ENCODE peak calls at places on chromosomes 7 and 10, in six cellular contexts. I is tibial artery, Y is lung, B is AG04450, F is colonic mucosa, T is upper lobe of right lung. Z is an unnamed sample.

GRCh38 chr7:11297226-11297625 is 323.6 kb downstream of the PHF14 start:
- DNase-seq in I (no peak), Y (no peak), B (no peak), F (no peak), T (no peak), Z (no peak)

GRCh38 chr7:149238051-149238450 is 1.4 kb upstream of the ZNF212 start:
- DNase-seq in I (no peak), Y (no peak), B (no peak), F (no peak), T (no peak), Z (no peak)

GRCh38 chr7:85928500-85928899 is 715.2 kb upstream of the GRM3 start:
- DNase-seq in I (no peak), Y (no peak), B (no peak), F (no peak), T (no peak), Z (no peak)

GRCh38 chr7:100825215-100825671 is 2.1 kb downstream of the EPHB4 start:
- DNase-seq in I (no peak), Y (no peak), B (no peak), F (peak; percentile 51), T (no peak), Z (no peak)

GRCh38 chr7:140640727-140641531 is at the start of gene DENND2A:
- DNase-seq in I (peak; percentile 73), Y (no peak), B (peak; percentile 69), F (peak; percentile 70), T (peak; percentile 75), Z (peak; percentile 86)

GRCh38 chr10:71090801-71091200 is 121.6 kb upstream of the UNC5B start:
- DNase-seq in I (peak; percentile 52), Y (peak; percentile 19), B (no peak), F (no peak), T (peak; percentile 26), Z (no peak)

GRCh38 chr10:11610151-11610854 is 1.1 kb downstream of the USP6NL start:
- DNase-seq in I (no peak), Y (no peak), B (no peak), F (no peak), T (no peak), Z (peak; percentile 36)

GRCh38 chr10:129761166-129761565 is 202.9 kb downstream of the EBF3 start:
- DNase-seq in I (peak; percentile 25), Y (no peak), B (no peak), F (peak; percentile 10), T (peak; percentile 48), Z (no peak)

GRCh38 chr7:87218941-87219544 is 489 bp downstream of the TMEM243 start:
- DNase-seq in I (peak; percentile 79), Y (peak; percentile 90), B (no peak), F (peak; percentile 71), T (peak; percentile 94), Z (peak; percentile 32)

GRCh38 chr7:27205325-27206280 is 5.7 kb upstream of the HOXA13 start:
- DNase-seq in I (peak; percentile 47), Y (no peak), B (no peak), F (peak; percentile 46), T (peak; percentile 48), Z (no peak)
- H3K4me3 ChIP-seq in I (no peak overlapping the region), Y (no peak overlapping the region), B (no peak overlapping the region), F (peak overlapping the region; percentile 32), T (no peak overlapping the region), Z (no peak overlapping the region)

DNA sequence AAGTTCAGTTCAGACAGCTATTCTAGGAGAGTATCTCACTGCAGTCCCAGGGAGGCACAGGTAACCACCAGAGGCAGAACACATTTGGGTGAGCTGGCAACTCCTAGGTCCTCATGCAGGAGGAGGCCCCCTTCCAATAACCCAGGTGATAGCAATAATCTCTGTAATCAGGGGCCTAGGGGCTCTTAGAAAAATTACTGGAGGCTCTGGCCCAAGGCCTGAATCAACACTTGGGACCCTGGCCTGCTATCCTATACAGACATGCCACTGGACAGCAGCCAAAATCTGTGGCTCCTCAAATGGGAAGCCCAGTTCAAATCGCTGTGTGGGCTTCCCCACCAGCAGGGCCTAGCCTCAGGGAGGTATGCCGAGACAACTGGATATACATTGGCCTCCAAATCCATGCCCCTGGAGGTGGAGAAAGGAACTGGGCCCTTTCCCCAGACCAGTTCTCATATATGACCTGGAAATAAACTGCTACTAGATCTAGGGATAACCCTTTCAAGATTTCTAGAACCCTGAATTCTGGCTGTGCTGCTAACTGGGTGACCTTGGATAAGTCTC is 1.6 kb downstream of the AVPI1 start:
- DNase-seq in I (no peak), Y (no peak), B (no peak), F (peak; percentile 59), T (peak; percentile 67), Z (peak; percentile 25)
- TF ChIP-seq CTCF in I (peak; percentile 17), Y (no peak), B (peak; percentile 66), F (no peak), T (peak; percentile 31), Z (peak; percentile 41)

GRCh38 chr10:1054684-1055083 is 1.5 kb upstream of the WDR37 start:
- DNase-seq in I (no peak), Y (no peak), B (no peak), F (no peak), T (no peak), Z (no peak)
- H3K4me3 ChIP-seq in I (no peak overlapping the region), Y (no peak overlapping the region), B (peak overlapping the region; percentile 99), F (no peak overlapping the region), T (peak overlapping the region; percentile 75), Z (peak overlapping the region; percentile 94)

DNA sequence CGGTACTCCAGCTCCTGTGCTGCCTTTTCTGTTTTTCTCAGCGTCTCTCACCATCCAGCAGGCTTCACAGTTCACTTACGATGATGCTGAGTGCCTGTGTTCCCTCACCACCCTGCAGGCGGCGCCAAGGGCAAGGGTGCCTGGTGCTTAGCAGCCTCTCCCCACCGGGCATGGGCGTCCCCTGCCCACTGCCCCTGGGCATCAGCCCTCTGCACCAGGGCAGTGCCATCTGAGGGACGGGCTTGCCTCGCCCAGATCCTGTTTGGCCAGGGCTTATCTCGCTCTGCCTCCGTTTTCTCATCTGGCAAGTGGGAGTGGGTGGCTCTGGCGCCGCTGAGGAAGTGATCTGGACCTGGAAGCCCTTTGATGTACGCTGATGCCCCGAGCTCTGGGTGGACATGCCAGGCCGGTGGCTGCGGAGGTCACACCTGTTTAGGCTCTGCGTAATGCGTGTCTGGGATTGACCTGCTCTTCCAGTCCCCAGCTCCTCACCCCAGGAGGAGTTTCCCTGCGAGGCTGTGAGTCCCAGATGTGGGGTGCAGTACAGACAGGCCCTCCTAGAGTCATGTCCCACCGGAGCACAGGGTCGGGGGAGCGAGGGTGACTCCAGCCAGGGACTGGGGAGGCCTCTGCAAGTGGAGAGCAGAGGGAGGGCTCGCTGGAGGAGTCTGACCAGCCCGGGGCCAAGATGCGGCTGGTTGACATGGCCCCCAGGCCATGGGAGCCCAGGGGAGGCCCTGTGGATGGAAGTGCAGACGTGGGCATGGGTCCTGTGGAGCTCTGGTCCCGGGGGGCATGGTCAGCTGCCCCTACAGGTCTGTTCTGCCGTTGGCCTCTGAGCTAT is 11.8 kb downstream of the TTYH3 start:
- DNase-seq in I (no peak), Y (no peak), B (no peak), F (no peak), T (no peak), Z (no peak)
- TF ChIP-seq CTCF in I (no peak), Y (no peak), B (peak; percentile 22), F (no peak), T (peak; percentile 28), Z (peak; percentile 19)

GRCh38 chr10:110864662-110865140 is 7.0 kb upstream of the PDCD4 start:
- DNase-seq in I (no peak), Y (no peak), B (no peak), F (no peak), T (no peak), Z (no peak)
- H3K4me3 ChIP-seq in I (no peak overlapping the region), Y (no peak overlapping the region), B (no peak overlapping the region), F (no peak overlapping the region), T (peak overlapping the region; percentile 20), Z (no peak overlapping the region)

DNA sequence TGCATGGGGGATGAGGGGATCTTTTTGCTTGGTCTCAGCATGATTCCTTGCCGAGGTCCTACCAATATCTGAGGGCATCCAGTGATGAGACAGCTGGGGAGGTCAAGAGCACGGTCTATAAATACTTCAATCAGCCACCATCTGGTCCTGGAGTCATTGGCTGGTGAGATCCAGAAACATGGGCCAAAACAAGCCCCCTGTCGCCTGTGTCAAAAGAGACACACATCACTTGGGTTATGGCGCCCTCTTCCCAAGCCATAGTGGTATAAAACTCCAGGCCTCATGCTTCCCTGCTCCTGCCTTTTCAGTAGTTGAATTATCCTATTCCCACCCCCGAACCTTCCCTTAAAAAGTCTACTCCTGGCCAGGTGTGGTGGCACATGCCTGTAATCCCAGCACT is 60.9 kb downstream of the SLC35B4 start:
- DNase-seq in I (no peak), Y (no peak), B (no peak), F (no peak), T (no peak), Z (no peak)
- TF ChIP-seq CTCF in I (no peak), Y (no peak), B (no peak), F (no peak), T (no peak), Z (no peak)

DNA sequence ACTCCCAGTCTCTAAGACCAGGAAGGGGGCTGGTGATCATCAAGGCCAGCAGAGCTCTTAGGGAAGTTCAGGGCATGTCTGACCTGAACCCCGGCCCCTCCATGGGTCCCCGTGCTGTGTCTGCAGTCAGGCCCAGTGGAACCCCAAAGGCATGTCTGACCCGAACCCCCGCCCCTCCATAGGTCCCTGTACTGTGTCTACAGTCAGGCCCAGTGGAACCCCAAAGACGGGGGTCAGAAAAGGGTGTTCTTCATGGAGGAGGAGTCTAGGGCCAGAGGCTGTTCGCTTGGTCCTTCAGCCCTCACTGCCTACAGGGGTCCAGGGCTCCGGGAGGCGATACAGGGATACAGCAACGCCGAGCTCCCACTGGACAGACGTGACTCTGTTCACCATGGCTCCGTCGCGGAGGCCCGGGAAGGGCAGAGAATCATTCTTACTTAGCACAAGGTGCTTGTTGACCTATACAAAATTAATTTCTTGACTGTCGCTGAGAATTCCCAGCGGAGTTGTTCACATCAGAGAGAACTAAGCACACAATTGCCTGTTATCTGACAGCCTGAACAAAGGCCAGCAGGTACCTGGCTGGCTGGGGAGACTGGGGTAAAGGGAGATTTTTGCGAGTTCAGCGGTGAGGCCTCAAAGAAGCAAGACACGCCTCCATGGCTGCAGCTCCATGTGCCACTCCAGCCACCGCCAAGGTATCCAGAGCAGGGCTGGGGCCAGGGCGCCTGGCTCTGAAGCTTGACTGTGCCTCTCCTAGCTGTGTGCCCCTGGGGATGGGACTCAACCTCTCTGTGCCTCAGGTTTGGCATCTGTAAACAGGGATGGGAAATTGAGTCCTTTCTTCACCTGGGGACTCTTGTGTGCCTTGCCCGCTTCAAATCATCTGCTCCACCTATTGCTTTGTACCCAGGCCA is 26.8 kb downstream of the EN2 start:
- DNase-seq in I (no peak), Y (no peak), B (no peak), F (no peak), T (no peak), Z (no peak)
- H3K4me3 ChIP-seq in I (no peak overlapping the region), Y (no peak overlapping the region), B (no peak overlapping the region), F (no peak overlapping the region), T (no peak overlapping the region), Z (no peak overlapping the region)

DNA sequence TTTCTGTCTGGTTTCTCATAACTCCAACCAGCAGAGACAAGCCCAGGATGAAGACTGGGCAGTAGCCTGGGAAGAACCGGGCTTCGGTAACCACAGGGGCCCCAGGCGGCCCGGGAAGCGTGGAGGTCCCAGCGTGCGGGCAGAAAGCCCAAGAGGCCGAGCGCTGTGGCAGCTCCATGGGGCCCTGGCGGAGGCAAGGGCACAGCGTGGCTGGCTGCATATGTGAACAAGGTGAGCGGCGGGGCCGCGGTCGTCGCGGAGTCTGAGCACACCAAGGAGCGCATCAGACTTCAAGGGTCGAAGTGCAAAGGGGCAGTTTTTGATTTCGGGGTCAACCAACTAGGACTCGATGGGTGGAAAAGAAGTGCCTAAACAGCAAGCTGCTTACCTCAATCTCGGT is 45.9 kb downstream of the AKR1D1 start:
- DNase-seq in I (no peak), Y (peak; percentile 24), B (no peak), F (no peak), T (no peak), Z (no peak)
- TF ChIP-seq CTCF in I (no peak), Y (no peak), B (no peak), F (no peak), T (no peak), Z (no peak)

GRCh38 chr10:125193306-125193877 is 33.0 kb upstream of the CTBP2 start:
- DNase-seq in I (no peak), Y (no peak), B (no peak), F (no peak), T (no peak), Z (no peak)
- H3K4me3 ChIP-seq in I (no peak overlapping the region), Y (no peak overlapping the region), B (no peak overlapping the region), F (no peak overlapping the region), T (no peak overlapping the region), Z (no peak overlapping the region)